ENCODE peak calls at places on chromosomes 4 and X, in seven cellular contexts. One of them, this sample, is unnamed.

GRCh38 chrX:109954333-109954732 is 48.6 kb upstream of the TMEM164 start:
- DNase-seq in CD8-positive, alpha-beta T cell: no peak
- DNase-seq in tibial artery: no peak
- DNase-seq in lower leg skin: no peak
- DNase-seq in bronchial epithelial cell: peak; percentile 34
- DNase-seq in WERI-Rb-1: no peak
- DNase-seq in uterus: no peak
- DNase-seq in this sample: no peak

GRCh38 chr4:1982124-1983052 is 26.4 kb downstream of the NELFA start:
- DNase-seq in lower leg skin: peak; percentile 76
- DNase-seq in CD8-positive, alpha-beta T cell: no peak
- DNase-seq in tibial artery: no peak
- DNase-seq in uterus: no peak
- DNase-seq in bronchial epithelial cell: no peak
- DNase-seq in WERI-Rb-1: no peak
- DNase-seq in this sample: no peak

GRCh38 chr4:158850800-158851644 is 82.2 kb downstream of the FNIP2 start:
- DNase-seq in bronchial epithelial cell: peak; percentile 55
- DNase-seq in uterus: no peak
- DNase-seq in CD8-positive, alpha-beta T cell: no peak
- DNase-seq in WERI-Rb-1: no peak
- DNase-seq in tibial artery: no peak
- DNase-seq in lower leg skin: no peak
- DNase-seq in this sample: peak; percentile 23

GRCh38 chrX:103628386-103629290 is at the start of gene TCEAL1:
- DNase-seq in CD8-positive, alpha-beta T cell: peak; percentile 6
- DNase-seq in bronchial epithelial cell: no peak
- DNase-seq in uterus: peak; percentile 67
- DNase-seq in tibial artery: peak; percentile 82
- DNase-seq in lower leg skin: peak; percentile 90
- DNase-seq in WERI-Rb-1: peak; percentile 46
- DNase-seq in this sample: peak; percentile 19

GRCh38 chrX:19646298-19646697 is 131.0 kb upstream of the MAP3K15 start:
- DNase-seq in lower leg skin: no peak
- DNase-seq in WERI-Rb-1: no peak
- DNase-seq in bronchial epithelial cell: no peak
- DNase-seq in tibial artery: no peak
- DNase-seq in uterus: no peak
- DNase-seq in CD8-positive, alpha-beta T cell: no peak
- DNase-seq in this sample: no peak

GRCh38 chrX:144798972-144799371 is 448.3 kb upstream of the SPANXN1 start:
- DNase-seq in CD8-positive, alpha-beta T cell: no peak
- DNase-seq in uterus: no peak
- DNase-seq in tibial artery: no peak
- DNase-seq in WERI-Rb-1: no peak
- DNase-seq in lower leg skin: no peak
- DNase-seq in bronchial epithelial cell: no peak
- DNase-seq in this sample: no peak

GRCh38 chr4:102536768-102537167 is 35.6 kb downstream of the NFKB1 start:
- DNase-seq in WERI-Rb-1: no peak
- DNase-seq in bronchial epithelial cell: no peak
- DNase-seq in uterus: no peak
- DNase-seq in lower leg skin: no peak
- DNase-seq in CD8-positive, alpha-beta T cell: no peak
- DNase-seq in tibial artery: no peak
- DNase-seq in this sample: no peak

GRCh38 chr4:139704915-139705485 is 39.4 kb downstream of the MGST2 start:
- DNase-seq in CD8-positive, alpha-beta T cell: no peak
- DNase-seq in uterus: no peak
- DNase-seq in bronchial epithelial cell: peak; percentile 28
- DNase-seq in WERI-Rb-1: no peak
- DNase-seq in lower leg skin: peak; percentile 53
- DNase-seq in tibial artery: no peak
- DNase-seq in this sample: no peak

GRCh38 chr4:32645653-32646052 is 1925.5 kb downstream of the PCDH7 start:
- DNase-seq in tibial artery: no peak
- DNase-seq in uterus: no peak
- DNase-seq in bronchial epithelial cell: no peak
- DNase-seq in WERI-Rb-1: peak; percentile 9
- DNase-seq in lower leg skin: no peak
- DNase-seq in CD8-positive, alpha-beta T cell: no peak
- DNase-seq in this sample: no peak

GRCh38 chr4:175536852-175537453 is 275.1 kb downstream of the GPM6A start:
- DNase-seq in tibial artery: no peak
- DNase-seq in WERI-Rb-1: no peak
- DNase-seq in lower leg skin: no peak
- DNase-seq in bronchial epithelial cell: peak; percentile 70
- DNase-seq in uterus: no peak
- DNase-seq in CD8-positive, alpha-beta T cell: no peak
- DNase-seq in this sample: peak; percentile 39

GRCh38 chrX:16839224-16839851 is 30.8 kb downstream of the RBBP7 start:
- DNase-seq in WERI-Rb-1: peak; percentile 47
- DNase-seq in tibial artery: no peak
- DNase-seq in uterus: no peak
- DNase-seq in bronchial epithelial cell: no peak
- DNase-seq in lower leg skin: no peak
- DNase-seq in CD8-positive, alpha-beta T cell: no peak
- DNase-seq in this sample: no peak

GRCh38 chrX:37349131-37350033 is at the start of gene PRRG1:
- DNase-seq in WERI-Rb-1: peak; percentile 79
- DNase-seq in bronchial epithelial cell: peak; percentile 56
- DNase-seq in tibial artery: peak; percentile 86
- DNase-seq in CD8-positive, alpha-beta T cell: no peak
- DNase-seq in lower leg skin: peak; percentile 93
- DNase-seq in uterus: peak; percentile 71
- DNase-seq in this sample: no peak

GRCh38 chr4:141719585-141719984 is 83.2 kb downstream of the IL15 start:
- DNase-seq in WERI-Rb-1: no peak
- DNase-seq in CD8-positive, alpha-beta T cell: no peak
- DNase-seq in tibial artery: no peak
- DNase-seq in lower leg skin: no peak
- DNase-seq in uterus: no peak
- DNase-seq in bronchial epithelial cell: no peak
- DNase-seq in this sample: no peak

GRCh38 chrX:129091097-129091496 is 432.2 kb downstream of the SMARCA1 start:
- DNase-seq in bronchial epithelial cell: no peak
- DNase-seq in WERI-Rb-1: no peak
- DNase-seq in CD8-positive, alpha-beta T cell: no peak
- DNase-seq in uterus: no peak
- DNase-seq in tibial artery: no peak
- DNase-seq in lower leg skin: no peak
- DNase-seq in this sample: no peak

GRCh38 chr4:714087-714486 is 8.5 kb downstream of the PCGF3 start:
- DNase-seq in lower leg skin: no peak
- DNase-seq in uterus: no peak
- DNase-seq in WERI-Rb-1: no peak
- DNase-seq in CD8-positive, alpha-beta T cell: no peak
- DNase-seq in bronchial epithelial cell: no peak
- DNase-seq in tibial artery: no peak
- DNase-seq in this sample: no peak

GRCh38 chr4:100694467-100694866 is 176.6 kb upstream of the EMCN start:
- DNase-seq in WERI-Rb-1: no peak
- DNase-seq in bronchial epithelial cell: peak; percentile 9
- DNase-seq in uterus: no peak
- DNase-seq in lower leg skin: no peak
- DNase-seq in CD8-positive, alpha-beta T cell: no peak
- DNase-seq in tibial artery: no peak
- DNase-seq in this sample: no peak

GRCh38 chr4:17773125-17773698 is 8.2 kb downstream of the FAM184B start:
- DNase-seq in bronchial epithelial cell: peak; percentile 22
- DNase-seq in WERI-Rb-1: no peak
- DNase-seq in uterus: no peak
- DNase-seq in CD8-positive, alpha-beta T cell: no peak
- DNase-seq in lower leg skin: no peak
- DNase-seq in tibial artery: no peak
- DNase-seq in this sample: no peak

GRCh38 chr4:26034849-26035248 is 120.8 kb downstream of the SMIM20 start:
- DNase-seq in CD8-positive, alpha-beta T cell: no peak
- DNase-seq in lower leg skin: no peak
- DNase-seq in WERI-Rb-1: no peak
- DNase-seq in uterus: no peak
- DNase-seq in bronchial epithelial cell: no peak
- DNase-seq in tibial artery: no peak
- DNase-seq in this sample: no peak
- TF ChIP-seq CTCF in CD8-positive, alpha-beta T cell: no peak
- TF ChIP-seq CTCF in lower leg skin: no peak
- TF ChIP-seq CTCF in WERI-Rb-1: no peak
- TF ChIP-seq CTCF in uterus: no peak
- TF ChIP-seq CTCF in bronchial epithelial cell: no peak
- TF ChIP-seq CTCF in tibial artery: no peak
- TF ChIP-seq CTCF in this sample: no peak

DNA sequence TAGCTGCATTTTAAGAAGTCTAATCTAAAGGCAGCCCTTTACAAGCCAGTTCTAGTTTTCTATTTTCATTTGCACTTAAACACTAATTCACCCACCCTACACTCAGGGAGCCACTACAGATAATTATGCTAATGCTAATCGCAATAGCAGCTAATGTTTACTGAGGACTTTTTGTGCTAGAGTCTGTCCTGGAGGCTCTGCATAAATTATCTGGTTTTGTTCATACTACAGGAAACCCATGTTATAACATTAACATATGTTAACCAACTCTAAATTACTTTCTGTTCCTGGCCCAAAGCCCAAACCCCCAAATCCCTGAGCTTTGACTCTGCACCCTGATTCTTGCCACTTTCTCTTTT is 476 bp upstream of the RADX start:
- DNase-seq in tibial artery: no peak
- DNase-seq in CD8-positive, alpha-beta T cell: no peak
- DNase-seq in WERI-Rb-1: no peak
- DNase-seq in uterus: no peak
- DNase-seq in bronchial epithelial cell: no peak
- DNase-seq in lower leg skin: no peak
- DNase-seq in this sample: no peak
- TF ChIP-seq CTCF in tibial artery: no peak
- TF ChIP-seq CTCF in CD8-positive, alpha-beta T cell: no peak
- TF ChIP-seq CTCF in WERI-Rb-1: no peak
- TF ChIP-seq CTCF in uterus: no peak
- TF ChIP-seq CTCF in bronchial epithelial cell: no peak
- TF ChIP-seq CTCF in lower leg skin: no peak
- TF ChIP-seq CTCF in this sample: no peak

DNA sequence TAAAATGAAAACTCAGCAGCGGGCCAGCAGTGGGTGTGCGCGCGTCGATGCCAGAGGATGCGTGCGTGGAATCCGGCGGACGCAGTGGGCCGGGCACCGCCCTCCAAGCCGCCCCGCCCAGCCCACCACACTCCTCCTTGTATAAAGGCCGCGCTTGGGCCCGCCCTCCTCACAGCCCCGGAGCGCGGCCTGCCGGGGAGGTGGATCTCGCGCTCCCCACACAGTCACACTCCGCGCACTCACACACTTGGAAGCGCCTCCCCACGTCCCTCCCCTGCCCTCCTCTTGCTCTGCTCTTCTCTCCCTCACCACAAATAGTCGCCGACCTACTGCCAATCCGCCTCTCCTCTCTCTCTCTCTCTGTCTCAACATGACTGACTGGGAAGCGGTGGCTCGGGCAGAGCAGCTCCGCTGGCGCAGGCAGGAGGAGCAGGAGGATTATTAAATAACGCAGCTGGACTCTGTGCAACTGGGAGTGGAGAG is at the start of gene CCSER1:
- DNase-seq in uterus: peak; percentile 63
- DNase-seq in lower leg skin: peak; percentile 94
- DNase-seq in CD8-positive, alpha-beta T cell: no peak
- DNase-seq in bronchial epithelial cell: peak; percentile 51
- DNase-seq in WERI-Rb-1: peak; percentile 92
- DNase-seq in tibial artery: peak; percentile 76
- DNase-seq in this sample: peak; percentile 51
- TF ChIP-seq CTCF in uterus: no peak
- TF ChIP-seq CTCF in lower leg skin: no peak
- TF ChIP-seq CTCF in CD8-positive, alpha-beta T cell: no peak
- TF ChIP-seq CTCF in bronchial epithelial cell: no peak
- TF ChIP-seq CTCF in WERI-Rb-1: no peak
- TF ChIP-seq CTCF in tibial artery: no peak
- TF ChIP-seq CTCF in this sample: no peak

GRCh38 chr4:152820073-152820472 is 40.3 kb downstream of the ARFIP1 start:
- DNase-seq in CD8-positive, alpha-beta T cell: no peak
- DNase-seq in lower leg skin: no peak
- DNase-seq in WERI-Rb-1: no peak
- DNase-seq in uterus: no peak
- DNase-seq in tibial artery: no peak
- DNase-seq in bronchial epithelial cell: no peak
- DNase-seq in this sample: no peak
- TF ChIP-seq CTCF in CD8-positive, alpha-beta T cell: no peak
- TF ChIP-seq CTCF in lower leg skin: no peak
- TF ChIP-seq CTCF in WERI-Rb-1: peak; percentile 14
- TF ChIP-seq CTCF in uterus: no peak
- TF ChIP-seq CTCF in tibial artery: no peak
- TF ChIP-seq CTCF in bronchial epithelial cell: no peak
- TF ChIP-seq CTCF in this sample: peak; percentile 6

GRCh38 chrX:15242899-15243555 is 26.9 kb downstream of the ASB9 start:
- DNase-seq in lower leg skin: no peak
- DNase-seq in bronchial epithelial cell: peak; percentile 39
- DNase-seq in WERI-Rb-1: peak; percentile 9
- DNase-seq in CD8-positive, alpha-beta T cell: peak; percentile 24
- DNase-seq in tibial artery: no peak
- DNase-seq in uterus: no peak
- DNase-seq in this sample: peak; percentile 65
- TF ChIP-seq CTCF in lower leg skin: no peak
- TF ChIP-seq CTCF in bronchial epithelial cell: peak; percentile 23
- TF ChIP-seq CTCF in WERI-Rb-1: peak; percentile 35
- TF ChIP-seq CTCF in CD8-positive, alpha-beta T cell: peak; percentile 56
- TF ChIP-seq CTCF in tibial artery: peak; percentile 10
- TF ChIP-seq CTCF in uterus: peak; percentile 34
- TF ChIP-seq CTCF in this sample: peak; percentile 59

GRCh38 chr4:108683479-108683878 is 33.1 kb downstream of the OSTC start:
- DNase-seq in lower leg skin: no peak
- DNase-seq in uterus: no peak
- DNase-seq in CD8-positive, alpha-beta T cell: no peak
- DNase-seq in tibial artery: no peak
- DNase-seq in WERI-Rb-1: no peak
- DNase-seq in bronchial epithelial cell: peak; percentile 52
- DNase-seq in this sample: no peak
- TF ChIP-seq CTCF in lower leg skin: no peak
- TF ChIP-seq CTCF in uterus: no peak
- TF ChIP-seq CTCF in CD8-positive, alpha-beta T cell: no peak
- TF ChIP-seq CTCF in tibial artery: no peak
- TF ChIP-seq CTCF in WERI-Rb-1: peak; percentile 28
- TF ChIP-seq CTCF in bronchial epithelial cell: peak; percentile 25
- TF ChIP-seq CTCF in this sample: peak; percentile 16

GRCh38 chr4:6695660-6696581 is 2.2 kb downstream of the S100P start:
- DNase-seq in bronchial epithelial cell: no peak
- DNase-seq in WERI-Rb-1: no peak
- DNase-seq in lower leg skin: no peak
- DNase-seq in tibial artery: no peak
- DNase-seq in uterus: no peak
- DNase-seq in CD8-positive, alpha-beta T cell: peak; percentile 46
- DNase-seq in this sample: no peak
- TF ChIP-seq CTCF in bronchial epithelial cell: peak; percentile 3
- TF ChIP-seq CTCF in WERI-Rb-1: no peak
- TF ChIP-seq CTCF in lower leg skin: no peak
- TF ChIP-seq CTCF in tibial artery: no peak
- TF ChIP-seq CTCF in uterus: no peak
- TF ChIP-seq CTCF in CD8-positive, alpha-beta T cell: no peak
- TF ChIP-seq CTCF in this sample: no peak

GRCh38 chr4:38131371-38132139 is 171.4 kb downstream of the PTTG2 start:
- DNase-seq in CD8-positive, alpha-beta T cell: peak; percentile 51
- DNase-seq in WERI-Rb-1: peak; percentile 70
- DNase-seq in uterus: peak; percentile 38
- DNase-seq in lower leg skin: no peak
- DNase-seq in bronchial epithelial cell: no peak
- DNase-seq in tibial artery: no peak
- DNase-seq in this sample: peak; percentile 37
- TF ChIP-seq CTCF in CD8-positive, alpha-beta T cell: no peak
- TF ChIP-seq CTCF in WERI-Rb-1: no peak
- TF ChIP-seq CTCF in uterus: no peak
- TF ChIP-seq CTCF in lower leg skin: no peak
- TF ChIP-seq CTCF in bronchial epithelial cell: no peak
- TF ChIP-seq CTCF in tibial artery: no peak
- TF ChIP-seq CTCF in this sample: no peak

GRCh38 chr4:112145820-112146813 is 863 bp downstream of the FAM241A start:
- DNase-seq in bronchial epithelial cell: peak; percentile 58
- DNase-seq in tibial artery: peak; percentile 72
- DNase-seq in CD8-positive, alpha-beta T cell: peak; percentile 32
- DNase-seq in WERI-Rb-1: peak; percentile 62
- DNase-seq in lower leg skin: peak; percentile 88
- DNase-seq in uterus: peak; percentile 41
- DNase-seq in this sample: peak; percentile 83
- TF ChIP-seq CTCF in bronchial epithelial cell: peak; percentile 19
- TF ChIP-seq CTCF in tibial artery: no peak
- TF ChIP-seq CTCF in CD8-positive, alpha-beta T cell: no peak
- TF ChIP-seq CTCF in WERI-Rb-1: peak; percentile 43
- TF ChIP-seq CTCF in lower leg skin: no peak
- TF ChIP-seq CTCF in uterus: no peak
- TF ChIP-seq CTCF in this sample: no peak

This sample was measured in GM13977.